ENCODE peak calls at places on chromosomes 16 and 17, in five cellular contexts. B is HCT116, A is H1, W is GM12878, J is K562. Z is an unnamed sample.

GRCh38 chr16:47304563-47304962 is 156.3 kb downstream of the ITFG1 start:
- DNase-seq in A (no peak), B (no peak), J (no peak), W (no peak), Z (no peak)

GRCh38 chr17:4492762-4493561 is 5.7 kb upstream of the SPNS2 start:
- DNase-seq in A (peak), W (no peak), B (no peak), J (peak), Z (peak)

GRCh38 chr17:75610103-75610984 is 22.7 kb downstream of the MYO15B start:
- DNase-seq in J (no peak), A (no peak), W (no peak), B (no peak), Z (peak)

GRCh38 chr17:2792541-2793169 is 3.6 kb upstream of the RAP1GAP2 start:
- DNase-seq in B (no peak), W (no peak), A (no peak), J (no peak), Z (no peak)

GRCh38 chr16:11736903-11737302 is 5.8 kb downstream of the TXNDC11 start:
- DNase-seq in B (no peak), A (no peak), J (no peak), W (no peak), Z (no peak)

GRCh38 chr16:85316321-85316919 is 204.1 kb upstream of the CIBAR2 start:
- DNase-seq in B (peak), A (peak), W (no peak), J (peak), Z (peak)

GRCh38 chr17:57986841-57987581 is 1.0 kb downstream of the VEZF1 start:
- DNase-seq in A (no peak), W (no peak), J (no peak), B (no peak), Z (peak)

GRCh38 chr16:85994492-85995433 is 95.8 kb downstream of the IRF8 start:
- DNase-seq in J (no peak), A (no peak), B (no peak), W (no peak), Z (no peak)

GRCh38 chr17:325270-325976 is 27.2 kb downstream of the RPH3AL start:
- DNase-seq in A (no peak), B (no peak), W (no peak), J (no peak), Z (no peak)

GRCh38 chr16:67082100-67082499 is 27.6 kb upstream of the PHAF1 start:
- DNase-seq in B (no peak), A (no peak), J (no peak), W (no peak), Z (no peak)

DNA sequence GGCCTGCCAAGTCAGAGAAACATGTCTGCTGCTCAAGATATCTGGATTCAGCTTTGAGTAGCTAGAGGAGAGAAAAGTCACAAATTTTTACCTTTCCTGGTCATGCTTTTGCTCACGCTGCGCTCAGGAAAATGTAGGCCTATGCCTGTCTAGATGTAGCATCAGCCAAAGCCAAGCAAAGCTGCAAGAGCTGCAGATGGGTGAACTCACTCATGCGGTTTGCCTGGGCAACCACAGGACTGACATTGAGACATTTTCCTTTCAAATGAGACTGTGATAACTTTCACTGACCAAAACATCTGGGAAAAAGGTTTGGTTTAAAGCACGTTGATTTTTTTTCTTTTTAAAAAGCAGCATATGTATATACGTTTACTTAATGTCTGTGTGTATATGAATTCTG is 34.0 kb upstream of the NAGLU start:
- DNase-seq in W (no peak), A (no peak), J (no peak), B (no peak), Z (no peak)
- TF ChIP-seq JUND in W (no peak), A (no peak), J (no peak), B (no peak), Z (no peak)

GRCh38 chr17:45003877-45004276 is 35.8 kb upstream of the C1QL1 start:
- DNase-seq in A (no peak), J (no peak), W (no peak), B (no peak), Z (no peak)

GRCh38 chr17:45001310-45001709 is 33.2 kb upstream of the C1QL1 start:
- DNase-seq in W (no peak), A (no peak), J (no peak), B (no peak), Z (no peak)

GRCh38 chr17:45006927-45007461 is 38.9 kb upstream of the C1QL1 start:
- DNase-seq in B (no peak), W (no peak), A (no peak), J (no peak), Z (no peak)

GRCh38 chr17:45005700-45006099 is 37.6 kb upstream of the C1QL1 start:
- DNase-seq in B (no peak), W (no peak), J (no peak), A (no peak), Z (no peak)

GRCh38 chr17:45004388-45004787 is 36.3 kb upstream of the C1QL1 start:
- DNase-seq in A (no peak), J (no peak), W (no peak), B (no peak), Z (no peak)
- TF ChIP-seq SRF in A (no peak), J (no peak), W (no peak), B (no peak), Z (no peak)

GRCh38 chr17:82753516-82753915 is 1.7 kb downstream of the TBCD start:
- DNase-seq in J (no peak), B (no peak), A (no peak), W (no peak), Z (no peak)
- TF ChIP-seq JUND in J (no peak), B (no peak), A (no peak), W (no peak), Z (no peak)

DNA sequence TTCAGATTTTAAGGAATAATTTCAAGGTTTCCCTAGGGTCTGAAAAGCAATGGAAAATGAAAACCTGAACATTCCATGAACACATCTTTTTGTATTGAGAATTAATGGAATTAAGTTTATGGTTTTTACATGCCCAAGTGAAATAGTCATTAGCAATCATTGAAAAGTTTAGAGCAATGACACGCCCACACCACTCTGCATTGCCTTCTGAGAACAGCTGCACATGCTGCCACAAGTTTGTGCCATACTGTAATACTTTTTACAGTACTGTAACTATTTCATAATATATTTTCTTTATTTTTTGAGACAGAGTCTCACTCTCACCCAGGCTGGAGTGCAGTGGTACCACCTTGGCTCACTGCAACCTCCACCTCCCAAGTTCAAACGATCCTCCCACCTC is 345.2 kb upstream of the PMFBP1 start:
- DNase-seq in A (no peak), B (no peak), J (no peak), W (no peak), Z (no peak)
- TF ChIP-seq SRF in A (no peak), B (no peak), J (no peak), W (no peak), Z (no peak)

DNA sequence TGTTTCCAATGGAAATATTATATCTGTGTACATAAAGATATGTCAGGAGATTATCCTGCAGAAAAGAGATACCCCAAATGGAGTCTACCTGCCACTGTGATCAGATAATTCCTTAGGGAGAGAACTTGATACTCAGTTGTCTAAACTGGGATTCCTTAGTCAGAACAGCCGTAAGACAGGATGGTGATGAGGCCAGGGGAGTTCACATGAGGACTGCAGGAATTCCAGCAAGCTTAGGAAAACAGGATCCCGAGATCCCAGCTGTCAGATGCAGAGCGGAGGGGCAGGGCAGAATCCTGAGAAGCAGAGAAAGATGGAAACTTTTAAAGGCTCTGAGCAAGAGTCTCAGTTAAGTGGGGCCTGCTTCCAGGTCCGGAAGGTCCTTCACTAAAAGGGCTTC is 4.7 kb downstream of the KRABD2 start:
- DNase-seq in B (no peak), A (no peak), W (no peak), J (no peak), Z (no peak)
- TF ChIP-seq JUND in B (no peak), A (no peak), W (no peak), J (no peak), Z (no peak)

GRCh38 chr17:5785867-5786509 is 201.7 kb upstream of the NLRP1 start:
- DNase-seq in A (no peak), W (peak), B (no peak), J (no peak), Z (no peak)
- TF ChIP-seq SRF in A (no peak), W (no peak), B (no peak), J (no peak), Z (no peak)

DNA sequence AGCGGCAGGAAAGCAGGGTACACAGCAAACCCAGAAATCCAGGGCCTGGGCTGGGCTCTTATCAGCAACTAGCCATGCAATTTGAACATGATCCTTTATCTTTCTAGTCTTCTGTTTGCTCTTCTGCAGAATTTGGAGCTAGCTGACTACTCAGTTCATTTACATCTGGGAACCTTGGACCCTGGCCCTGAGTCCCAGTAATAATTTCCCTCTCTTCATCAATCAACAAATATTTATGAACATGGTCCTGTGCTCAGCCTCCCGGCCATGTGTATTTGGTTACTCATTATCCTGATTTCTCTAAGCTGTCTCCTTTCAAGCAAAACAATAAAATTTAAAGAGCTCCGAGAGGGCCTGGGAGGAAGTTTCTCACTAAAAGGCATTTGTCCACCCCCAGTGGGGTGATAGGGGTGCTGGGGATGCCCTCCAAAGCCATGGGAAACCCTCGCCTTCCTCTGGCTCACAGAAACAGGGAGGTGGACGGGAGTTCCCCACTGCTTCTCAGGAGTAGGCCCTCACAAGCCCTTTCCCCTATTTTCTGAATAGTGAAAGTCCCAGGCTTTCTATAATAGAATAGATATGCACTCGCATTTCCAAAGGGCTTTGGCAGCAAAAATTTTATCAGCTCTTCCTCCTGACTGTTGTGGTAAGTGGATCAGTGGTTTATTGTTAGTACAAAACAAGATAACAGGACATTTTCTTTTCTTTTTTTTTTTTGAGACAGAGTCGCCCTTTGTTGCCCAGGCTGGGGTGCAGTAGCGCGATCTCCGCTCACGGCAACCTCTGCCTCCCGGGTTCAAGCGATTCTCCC is 6.9 kb upstream of the WDR59 start:
- DNase-seq in A (no peak), B (no peak), J (peak), W (no peak), Z (peak)
- TF ChIP-seq JUND in A (no peak), B (no peak), J (no peak), W (no peak), Z (no peak)

DNA sequence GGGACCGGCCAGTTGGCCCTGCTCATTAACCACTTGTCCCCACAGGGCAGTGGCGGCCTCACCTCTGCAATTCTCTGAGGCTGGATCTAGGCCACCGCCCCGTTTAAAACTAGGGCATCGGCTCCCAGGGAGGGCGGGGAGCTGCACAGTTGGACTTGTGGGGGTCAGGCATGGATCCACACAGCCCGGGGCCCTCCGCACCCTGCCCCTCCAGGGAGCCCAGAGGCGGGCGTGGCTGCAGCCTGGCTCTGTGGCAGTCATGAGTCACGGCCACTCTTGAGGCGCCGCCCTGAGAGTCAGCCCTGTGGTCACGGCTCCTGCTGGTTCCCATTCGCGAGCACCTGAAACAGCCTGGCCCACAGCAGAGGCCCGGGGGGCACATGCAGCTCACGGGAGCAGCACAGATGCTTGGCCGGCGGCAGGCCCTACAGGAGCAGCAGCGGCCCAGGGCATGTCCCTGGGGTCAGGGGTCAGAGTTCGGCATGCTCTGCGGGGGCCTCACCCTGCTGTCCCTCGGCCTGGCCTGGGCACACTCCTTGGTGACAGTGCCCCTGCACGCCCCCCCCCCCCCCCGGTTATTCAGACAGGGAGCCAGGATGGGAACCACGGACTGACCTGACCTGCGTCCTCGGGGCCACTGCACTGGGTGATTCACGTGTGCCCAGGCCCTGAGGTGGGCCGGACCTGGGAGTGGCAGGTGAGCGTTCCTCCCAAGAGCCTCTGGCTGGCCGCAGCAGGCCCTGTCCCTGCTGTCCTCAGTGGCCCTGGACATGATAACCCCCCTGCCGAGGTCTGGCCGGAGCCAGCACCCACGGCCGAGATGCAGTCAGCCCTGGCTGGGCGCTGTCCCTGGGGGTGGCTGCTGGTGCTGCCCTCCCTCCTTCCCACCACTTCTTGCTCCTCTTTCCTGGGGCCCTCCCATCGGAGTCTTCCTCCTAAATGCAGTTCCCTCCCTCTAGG is 8.2 kb downstream of the CAPN15 start:
- DNase-seq in A (no peak), W (no peak), B (peak), J (peak), Z (no peak)
- TF ChIP-seq SRF in A (no peak), W (no peak), B (no peak), J (no peak), Z (no peak)

Z was measured in HepG2.